ENCODE peak calls at places on chromosomes 3 and 15, in five cellular contexts. J is hypothalamus; S is GM12892; N is stimulated activated CD8-positive, alpha-beta memory T cell treated with anti-CD3 and anti-CD28 coated beads, Interleukin-7, amount 100 ng/mL, for 4 hours; O is neural crest cell. G is an unnamed sample.

GRCh38 chr3:97389883-97390282 is 374.7 kb upstream of the ARL6 start:
- DNase-seq in J (no peak), O (no peak), N (no peak), S (no peak), G (no peak)

GRCh38 chr15:39320886-39321285 is 260.0 kb upstream of the THBS1 start:
- DNase-seq in N (no peak), S (no peak), O (no peak), J (no peak), G (no peak)

GRCh38 chr3:61181874-61182273 is 69.4 kb downstream of the FHIT start:
- DNase-seq in N (no peak), J (no peak), S (peak), O (no peak), G (peak)

GRCh38 chr3:181699171-181699903 is 12.4 kb upstream of the SOX2 start:
- DNase-seq in J (no peak), N (no peak), S (no peak), O (no peak), G (no peak)

GRCh38 chr15:88993662-88994061 is 80.5 kb upstream of the MFGE8 start:
- DNase-seq in N (no peak), S (no peak), J (no peak), O (no peak), G (no peak)

GRCh38 chr3:23760871-23761373 is 44.8 kb upstream of the UBE2E1 start:
- DNase-seq in J (no peak), O (no peak), N (no peak), S (peak), G (no peak)

GRCh38 chr3:118813472-118813871 is 221.2 kb downstream of the IGSF11 start:
- DNase-seq in N (no peak), O (no peak), J (no peak), S (no peak), G (no peak)

GRCh38 chr15:62896380-62896866 is 146.1 kb upstream of the TPM1 start:
- DNase-seq in N (no peak), O (no peak), J (no peak), S (no peak), G (no peak)

GRCh38 chr15:68561146-68561545 is 17.6 kb upstream of the CORO2B start:
- DNase-seq in N (no peak), O (no peak), S (no peak), J (no peak), G (no peak)

GRCh38 chr3:42814914-42815507 is 5.8 kb downstream of the ACKR2 start:
- DNase-seq in O (no peak), S (no peak), J (no peak), N (no peak), G (no peak)

GRCh38 chr15:48086582-48086981 is 34.2 kb upstream of the SLC24A5 start:
- DNase-seq in S (no peak), N (no peak), J (no peak), O (no peak), G (no peak)

GRCh38 chr3:15528881-15529537 is 7.5 kb upstream of the COLQ start:
- DNase-seq in S (no peak), N (no peak), O (no peak), J (no peak), G (no peak)

GRCh38 chr3:73668366-73668765 is 43.6 kb upstream of the PDZRN3 start:
- DNase-seq in S (no peak), O (no peak), J (no peak), N (no peak), G (no peak)

GRCh38 chr15:77276096-77276495 is 143.8 kb downstream of the PEAK1 start:
- DNase-seq in J (no peak), N (no peak), S (no peak), O (no peak), G (no peak)

GRCh38 chr3:169420429-169420828 is 243.1 kb downstream of the MECOM start:
- DNase-seq in J (no peak), N (no peak), O (no peak), S (no peak), G (no peak)

GRCh38 chr3:133663569-133664313 is 2.0 kb upstream of the TOPBP1 start:
- DNase-seq in J (no peak), N (no peak), O (peak), S (no peak), G (peak)

G was measured in H54.